ENCODE peak calls at places on chromosomes 1 and 21, in ten cellular contexts. C is HTR-8/SVneo; Z is iris pigment epithelial cell; Q is coronary artery; H is CD4-positive, alpha-beta T cell; K is stimulated activated CD4-positive, alpha-beta T cell treated with anti-CD3 and anti-CD28 coated beads, Interleukin-2, amount 100 ng/mL, for 48 hours; A is CD8-positive, alpha-beta memory T cell; O is NCI-H1417; S is AG09309; L is activated effector memory CD4-positive, alpha-beta T cell treated with anti-CD3 and anti-CD28 coated beads, Interleukin-2, amount 50 U/mL, for 16 hours. W is an unnamed sample.

GRCh38 chr1:73626326-73626725 is 571.6 kb downstream of the LRRIQ3 start:
- DNase-seq in C (no peak), Z (no peak), Q (no peak), H (no peak), K (no peak), A (no peak), O (no peak), S (no peak), L (no peak), W (no peak)

GRCh38 chr1:1003618-1004419 is 3.9 kb upstream of the HES4 start:
- DNase-seq in C (no peak), Z (no peak), Q (no peak), H (no peak), K (no peak), A (no peak), O (no peak), S (no peak), L (no peak), W (no peak)

GRCh38 chr1:180530501-180530900 is 28.1 kb upstream of the ACBD6 start:
- DNase-seq in C (peak; percentile 50), Z (peak; percentile 93), Q (no peak), H (no peak), K (no peak), A (no peak), O (no peak), S (peak; percentile 81), L (no peak), W (no peak)

GRCh38 chr1:41662656-41663437 is 178.4 kb upstream of the EDN2 start:
- DNase-seq in C (no peak), Z (peak; percentile 66), Q (peak; percentile 83), H (no peak), K (peak; percentile 31), A (peak; percentile 41), O (peak; percentile 41), S (peak; percentile 61), L (peak; percentile 83), W (peak; percentile 37)

GRCh38 chr1:67894981-67895735 is 61.9 kb upstream of the GNG12 start:
- DNase-seq in C (no peak), Z (no peak), Q (no peak), H (no peak), K (no peak), A (no peak), O (no peak), S (no peak), L (no peak), W (no peak)

GRCh38 chr1:216653001-216653400 is 70.2 kb downstream of the ESRRG start:
- DNase-seq in C (no peak), Z (no peak), Q (no peak), H (no peak), K (no peak), A (no peak), O (no peak), S (no peak), L (no peak), W (no peak)

GRCh38 chr1:10694274-10694632 is 102.2 kb downstream of the CASZ1 start:
- DNase-seq in C (peak; percentile 54), Z (peak; percentile 10), Q (no peak), H (peak; percentile 45), K (peak; percentile 37), A (peak; percentile 62), O (peak; percentile 80), S (no peak), L (no peak), W (no peak)

GRCh38 chr1:95041491-95042165 is 31.1 kb downstream of the ALG14 start:
- DNase-seq in C (peak; percentile 73), Z (peak; percentile 92), Q (no peak), H (no peak), K (no peak), A (no peak), O (peak; percentile 61), S (peak; percentile 76), L (no peak), W (no peak)

GRCh38 chr21:43362306-43362927 is 64.5 kb downstream of the SIK1 start:
- DNase-seq in C (no peak), Z (peak; percentile 68), Q (peak; percentile 79), H (peak; percentile 81), K (peak; percentile 51), A (peak; percentile 76), O (peak; percentile 64), S (no peak), L (peak; percentile 90), W (peak; percentile 59)

GRCh38 chr1:8910914-8911313 is 32.4 kb upstream of the ENO1 start:
- DNase-seq in C (no peak), Z (peak; percentile 75), Q (no peak), H (no peak), K (no peak), A (no peak), O (peak; percentile 83), S (no peak), L (no peak), W (no peak)

GRCh38 chr1:221206076-221206475 is 326.8 kb downstream of the HLX start:
- DNase-seq in C (no peak), Z (no peak), Q (no peak), H (no peak), K (no peak), A (no peak), O (no peak), S (no peak), L (no peak), W (no peak)

GRCh38 chr21:39934895-39935294 is 67.7 kb downstream of the PCP4 start:
- DNase-seq in C (no peak), Z (no peak), Q (no peak), H (no peak), K (no peak), A (no peak), O (no peak), S (no peak), L (no peak), W (no peak)

GRCh38 chr1:9842073-9842711 is 18.4 kb upstream of the CLSTN1 start:
- DNase-seq in C (no peak), Z (peak; percentile 34), Q (no peak), H (no peak), K (no peak), A (no peak), O (no peak), S (no peak), L (peak; percentile 57), W (no peak)

GRCh38 chr1:67306547-67306946 is 1.1 kb upstream of the IL12RB2 start:
- DNase-seq in C (no peak), Z (no peak), Q (no peak), H (no peak), K (no peak), A (no peak), O (no peak), S (no peak), L (no peak), W (no peak)

GRCh38 chr1:205247130-205247921 is 19.6 kb downstream of the TMCC2 start:
- DNase-seq in C (no peak), Z (no peak), Q (no peak), H (no peak), K (no peak), A (no peak), O (peak; percentile 47), S (no peak), L (no peak), W (no peak)

GRCh38 chr1:246447501-246447900 is 59.6 kb downstream of the SMYD3 start:
- DNase-seq in C (no peak), Z (no peak), Q (no peak), H (no peak), K (no peak), A (no peak), O (peak; percentile 30), S (no peak), L (no peak), W (no peak)

GRCh38 chr1:87249803-87250202 is 78.9 kb upstream of the LMO4 start:
- DNase-seq in C (no peak), Z (no peak), Q (no peak), H (no peak), K (no peak), A (no peak), O (no peak), S (no peak), L (no peak), W (no peak)

GRCh38 chr1:43381609-43382008 is 8.0 kb downstream of the MED8 start:
- DNase-seq in C (no peak), Z (no peak), Q (no peak), H (no peak), K (no peak), A (no peak), O (no peak), S (no peak), L (no peak), W (no peak)

GRCh38 chr21:15065381-15066230 is 806 bp upstream of the NRIP1 start:
- DNase-seq in C (peak; percentile 41), Z (peak; percentile 93), Q (peak; percentile 93), H (peak; percentile 65), K (peak; percentile 46), A (peak; percentile 62), O (peak; percentile 76), S (peak; percentile 63), L (peak; percentile 87), W (peak; percentile 45)

GRCh38 chr1:106676021-106676420 is 380.5 kb upstream of the PRMT6 start:
- DNase-seq in C (no peak), Z (peak; percentile 4), Q (no peak), H (no peak), K (no peak), A (no peak), O (no peak), S (peak; percentile 24), L (no peak), W (peak; percentile 38)

GRCh38 chr1:227884370-227885134 is 63.2 kb downstream of the WNT9A start:
- DNase-seq in C (no peak), Z (no peak), Q (peak; percentile 53), H (no peak), K (no peak), A (no peak), O (no peak), S (no peak), L (peak; percentile 59), W (no peak)

GRCh38 chr21:30831194-30831765 is 1.7 kb upstream of the KRTAP7-1 start:
- DNase-seq in C (no peak), Z (peak; percentile 11), Q (no peak), H (peak; percentile 11), K (peak; percentile 36), A (peak; percentile 5), O (peak; percentile 8), S (no peak), L (peak; percentile 64), W (no peak)

GRCh38 chr1:164716992-164717703 is 158.2 kb downstream of the PBX1 start:
- DNase-seq in C (peak; percentile 13), Z (peak; percentile 66), Q (no peak), H (no peak), K (no peak), A (no peak), O (no peak), S (no peak), L (no peak), W (no peak)

GRCh38 chr1:235597867-235598553 is 51.6 kb downstream of the GNG4 start:
- DNase-seq in C (peak; percentile 62), Z (peak; percentile 58), Q (no peak), H (no peak), K (no peak), A (no peak), O (no peak), S (peak; percentile 13), L (no peak), W (no peak)

GRCh38 chr1:221435510-221435909 is 306.4 kb downstream of the DUSP10 start:
- DNase-seq in C (peak; percentile 56), Z (peak; percentile 74), Q (no peak), H (no peak), K (no peak), A (no peak), O (peak; percentile 71), S (no peak), L (no peak), W (no peak)